ENCODE peak calls at places on chromosomes 11 and 22, in nine cellular contexts. W, V, S, I, B, Z, J, T and E are unnamed samples.
A peak's percentile ranks its signal among the peaks of the same experiment; 100 is the strongest.

GRCh38 chr22:44316393-44317162 is 3.8 kb upstream of the SHISAL1 start:
- DNase-seq in W (no peak), V (no peak), S (no peak), I (no peak), B (no peak), Z (no peak), J (no peak), T (no peak), E (no peak)

GRCh38 chr11:37788141-37788877 is 1190.3 kb upstream of the RAG2 start:
- DNase-seq in W (no peak), V (no peak), S (no peak), I (no peak), B (no peak), Z (no peak), J (peak; percentile 91), T (no peak), E (no peak)

GRCh38 chr22:24289781-24290181 is 19.1 kb downstream of the SPECC1L start:
- DNase-seq in W (no peak), V (no peak), S (no peak), I (no peak), B (no peak), Z (no peak), J (no peak), T (no peak), E (peak; percentile 62)

GRCh38 chr11:67006029-67006884 is 16.7 kb upstream of the SYT12 start:
- DNase-seq in W (peak; percentile 68), V (no peak), S (no peak), I (peak; percentile 34), B (peak; percentile 40), Z (peak; percentile 62), J (no peak), T (no peak), E (no peak)

GRCh38 chr11:130192845-130193267 is 33.3 kb downstream of the ST14 start:
- DNase-seq in W (no peak), V (no peak), S (no peak), I (peak; percentile 85), B (no peak), Z (no peak), J (no peak), T (no peak), E (no peak)

GRCh38 chr11:133681901-133682300 is 149.6 kb upstream of the OPCML start:
- DNase-seq in W (no peak), V (no peak), S (no peak), I (no peak), B (no peak), Z (no peak), J (no peak), T (no peak), E (no peak)

GRCh38 chr11:83835423-83835822 is 549.3 kb upstream of the CCDC90B start:
- DNase-seq in W (no peak), V (no peak), S (no peak), I (no peak), B (no peak), Z (no peak), J (peak; percentile 69), T (no peak), E (no peak)

GRCh38 chr11:26753738-26754504 is 32.1 kb upstream of the SLC5A12 start:
- DNase-seq in W (no peak), V (peak; percentile 72), S (no peak), I (peak; percentile 64), B (peak; percentile 30), Z (no peak), J (peak; percentile 74), T (peak; percentile 35), E (peak; percentile 69)

GRCh38 chr22:39300198-39300830 is 19.1 kb downstream of the RPL3 start:
- DNase-seq in W (no peak), V (no peak), S (no peak), I (peak; percentile 64), B (peak; percentile 58), Z (peak; percentile 66), J (no peak), T (peak; percentile 42), E (no peak)

GRCh38 chr22:39301108-39301507 is 18.3 kb downstream of the RPL3 start:
- DNase-seq in W (no peak), V (no peak), S (no peak), I (no peak), B (no peak), Z (no peak), J (no peak), T (no peak), E (no peak)

GRCh38 chr22:39298194-39298987 is 21.0 kb downstream of the RPL3 start:
- DNase-seq in W (no peak), V (no peak), S (no peak), I (no peak), B (no peak), Z (peak; percentile 64), J (no peak), T (no peak), E (no peak)

GRCh38 chr22:39301926-39302325 is 17.5 kb downstream of the RPL3 start:
- DNase-seq in W (no peak), V (no peak), S (no peak), I (no peak), B (no peak), Z (no peak), J (no peak), T (no peak), E (no peak)

DNA sequence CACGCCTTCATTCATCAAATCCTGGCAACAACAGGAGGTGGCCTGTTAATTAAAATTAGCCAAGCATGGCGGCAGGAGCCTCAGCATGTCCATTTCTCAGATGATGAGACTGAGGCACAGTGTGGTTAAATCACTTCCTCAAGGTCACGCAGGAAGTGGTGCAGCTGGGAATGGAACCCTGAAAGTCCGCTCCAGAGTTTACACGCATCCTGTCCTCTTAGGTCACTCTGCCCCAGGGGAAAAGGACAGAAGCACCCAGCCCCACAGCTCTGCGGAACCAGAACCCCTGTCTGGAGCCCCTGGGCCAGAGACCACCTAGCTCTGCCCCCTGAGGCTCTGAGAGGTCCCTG is 19.6 kb downstream of the RPL3 start:
- DNase-seq in W (peak; percentile 28), V (no peak), S (no peak), I (no peak), B (no peak), Z (peak; percentile 65), J (no peak), T (peak; percentile 25), E (no peak)
- TF ChIP-seq POLR2A in W (no peak), V (no peak), S (no peak), I (no peak), B (no peak), Z (no peak), J (no peak), T (no peak), E (no peak)

GRCh38 chr11:65574963-65575567 is 788 bp upstream of the EHBP1L1 start:
- DNase-seq in W (no peak), V (no peak), S (peak; percentile 87), I (peak; percentile 45), B (peak; percentile 82), Z (no peak), J (no peak), T (peak; percentile 75), E (peak; percentile 33)

GRCh38 chr11:65573391-65574146 is 1.2 kb downstream of the FAM89B start:
- DNase-seq in W (no peak), V (peak; percentile 62), S (peak; percentile 89), I (peak; percentile 46), B (peak; percentile 85), Z (no peak), J (no peak), T (peak; percentile 49), E (no peak)

GRCh38 chr11:65575568-65576231 is at the start of gene EHBP1L1:
- DNase-seq in W (no peak), V (peak; percentile 68), S (peak; percentile 95), I (peak; percentile 68), B (peak; percentile 73), Z (peak; percentile 84), J (peak; percentile 28), T (peak; percentile 89), E (peak; percentile 46)

GRCh38 chr11:65572356-65573043 is at the start of gene FAM89B:
- DNase-seq in W (no peak), V (peak; percentile 94), S (peak; percentile 99), I (peak; percentile 93), B (peak; percentile 88), Z (peak; percentile 93), J (peak; percentile 77), T (peak; percentile 95), E (peak; percentile 94)

DNA sequence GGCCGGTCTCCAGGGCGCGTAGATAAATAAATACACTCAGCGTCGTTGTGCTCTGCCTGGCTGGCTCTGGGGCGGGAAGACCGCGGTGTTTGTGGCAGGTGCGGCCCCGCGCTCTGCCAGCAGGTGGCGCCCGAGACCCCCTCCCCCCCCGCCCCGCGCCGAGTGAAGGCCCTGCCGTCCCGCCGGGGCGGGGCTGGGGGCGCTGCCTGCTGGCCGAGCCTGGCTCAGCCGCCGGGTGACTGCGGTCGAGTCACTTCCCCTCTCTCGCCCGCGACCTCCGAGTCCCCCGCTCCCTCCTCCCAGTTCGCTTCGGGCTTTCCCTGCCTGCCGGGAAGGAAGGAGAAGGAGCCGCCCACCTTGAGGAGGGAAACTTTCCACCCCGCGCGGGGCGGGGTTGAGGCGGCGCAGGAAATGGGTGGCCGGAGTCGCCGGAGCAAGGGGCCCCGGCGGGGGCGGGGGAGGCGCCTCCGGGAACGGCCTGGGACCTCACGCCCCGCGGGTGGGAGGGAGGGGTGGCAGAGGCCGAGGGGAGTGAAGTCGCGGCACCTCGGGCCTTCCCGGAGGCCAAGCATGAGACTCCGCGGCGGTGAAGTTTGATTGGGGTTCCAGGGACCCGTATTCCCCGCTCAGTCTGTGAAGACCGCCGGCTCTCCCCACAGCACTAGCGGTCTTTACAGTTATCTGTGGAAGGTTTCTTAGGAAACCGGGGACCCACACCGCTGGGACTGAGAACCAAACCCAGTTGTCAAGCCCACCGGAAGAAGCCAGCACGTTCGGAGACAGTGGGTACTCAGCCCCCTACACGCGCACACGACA is 1.5 kb upstream of the EHBP1L1 start:
- DNase-seq in W (peak; percentile 98), V (peak; percentile 88), S (peak; percentile 99), I (peak; percentile 93), B (peak; percentile 85), Z (peak; percentile 97), J (peak; percentile 95), T (peak; percentile 90), E (peak; percentile 80)
- TF ChIP-seq POLR2A in W (peak; percentile 30), V (no peak), S (no peak), I (no peak), B (peak; percentile 52), Z (peak; percentile 42), J (no peak), T (peak; percentile 40), E (no peak)

GRCh38 chr11:9758676-9759518 is 95.0 kb downstream of the SWAP70 start:
- DNase-seq in W (peak; percentile 81), V (peak; percentile 81), S (peak; percentile 91), I (peak; percentile 71), B (peak; percentile 79), Z (peak; percentile 92), J (peak; percentile 64), T (peak; percentile 75), E (peak; percentile 76)
- TF ChIP-seq POLR2A in W (peak; percentile 18), V (no peak), S (no peak), I (peak; percentile 5), B (no peak), Z (no peak), J (peak; percentile 9), T (no peak), E (no peak)

GRCh38 chr11:121588747-121589146 is 136.0 kb upstream of the SORL1-AS1 start:
- DNase-seq in W (no peak), V (no peak), S (no peak), I (no peak), B (no peak), Z (no peak), J (no peak), T (no peak), E (no peak)

GRCh38 chr11:121592708-121593107 is 139.9 kb upstream of the SORL1-AS1 start:
- DNase-seq in W (no peak), V (no peak), S (no peak), I (no peak), B (no peak), Z (no peak), J (peak; percentile 57), T (no peak), E (no peak)

GRCh38 chr11:121590772-121591404 is 138.1 kb upstream of the SORL1-AS1 start:
- DNase-seq in W (no peak), V (no peak), S (no peak), I (no peak), B (no peak), Z (no peak), J (no peak), T (no peak), E (no peak)

GRCh38 chr11:121591405-121592033 is 138.8 kb upstream of the SORL1-AS1 start:
- DNase-seq in W (peak; percentile 27), V (peak; percentile 79), S (no peak), I (peak; percentile 83), B (peak; percentile 33), Z (peak; percentile 43), J (peak; percentile 80), T (peak; percentile 73), E (peak; percentile 65)

GRCh38 chr11:121589946-121590537 is 137.3 kb upstream of the SORL1-AS1 start:
- DNase-seq in W (no peak), V (no peak), S (no peak), I (no peak), B (no peak), Z (no peak), J (no peak), T (no peak), E (no peak)
- TF ChIP-seq POLR2A in W (no peak), V (no peak), S (no peak), I (no peak), B (no peak), Z (no peak), J (no peak), T (no peak), E (no peak)